ENCODE peak calls at places on chromosome X, in four cellular contexts. One of them, this sample, is unnamed. For H3K36me3 and H3K4me1, the result is how much of the 10 kb centered on the place peaks cover.

GRCh38 chrX:24846551-24847170 is 152.9 kb downstream of the POLA1 start:
- DNase-seq in mammary epithelial cell: no peak
- DNase-seq in CD4-positive, alpha-beta memory T cell: no peak
- DNase-seq in uterus: peak
- DNase-seq in this sample: no peak

GRCh38 chrX:41761169-41761568 is 37.2 kb downstream of the GPR82 start:
- DNase-seq in uterus: no peak
- DNase-seq in CD4-positive, alpha-beta memory T cell: no peak
- DNase-seq in mammary epithelial cell: no peak
- DNase-seq in this sample: no peak

GRCh38 chrX:72003811-72004750 is 93.4 kb downstream of the NHSL2 start:
- DNase-seq in CD4-positive, alpha-beta memory T cell: no peak
- DNase-seq in mammary epithelial cell: peak
- DNase-seq in uterus: peak
- DNase-seq in this sample: no peak

GRCh38 chrX:48966796-48967579 is 4.7 kb downstream of the KCND1 start:
- DNase-seq in mammary epithelial cell: no peak
- DNase-seq in CD4-positive, alpha-beta memory T cell: no peak
- DNase-seq in uterus: no peak
- DNase-seq in this sample: no peak

GRCh38 chrX:24398766-24399165 is 38.3 kb downstream of the SUPT20HL1 start:
- DNase-seq in CD4-positive, alpha-beta memory T cell: no peak
- DNase-seq in uterus: no peak
- DNase-seq in mammary epithelial cell: peak
- DNase-seq in this sample: no peak

GRCh38 chrX:71111141-71111843 is at the start of gene IL2RG:
- DNase-seq in uterus: no peak
- DNase-seq in CD4-positive, alpha-beta memory T cell: peak
- DNase-seq in mammary epithelial cell: no peak
- DNase-seq in this sample: peak

GRCh38 chrX:20388594-20388993 is 121.9 kb upstream of the RPS6KA3 start:
- DNase-seq in uterus: no peak
- DNase-seq in CD4-positive, alpha-beta memory T cell: no peak
- DNase-seq in mammary epithelial cell: no peak
- DNase-seq in this sample: no peak

GRCh38 chrX:68049466-68049865 is 383.8 kb downstream of the OPHN1 start:
- DNase-seq in CD4-positive, alpha-beta memory T cell: no peak
- DNase-seq in mammary epithelial cell: no peak
- DNase-seq in uterus: no peak
- DNase-seq in this sample: no peak

GRCh38 chrX:46333550-46333949 is 211.7 kb downstream of the ZNF674 start:
- DNase-seq in mammary epithelial cell: peak
- DNase-seq in uterus: no peak
- DNase-seq in CD4-positive, alpha-beta memory T cell: no peak
- DNase-seq in this sample: no peak

GRCh38 chrX:15674514-15674898 is 9.9 kb upstream of the CLTRN start:
- DNase-seq in mammary epithelial cell: peak
- DNase-seq in CD4-positive, alpha-beta memory T cell: no peak
- DNase-seq in uterus: peak
- DNase-seq in this sample: peak

GRCh38 chrX:133218329-133218728 is at the start of gene TFDP3:
- DNase-seq in uterus: no peak
- DNase-seq in CD4-positive, alpha-beta memory T cell: no peak
- DNase-seq in mammary epithelial cell: no peak
- DNase-seq in this sample: no peak

GRCh38 chrX:10582945-10583344 is 37.4 kb downstream of the MID1 start:
- DNase-seq in mammary epithelial cell: no peak
- DNase-seq in CD4-positive, alpha-beta memory T cell: no peak
- DNase-seq in uterus: no peak
- DNase-seq in this sample: no peak

GRCh38 chrX:50448565-50448964 is 22.1 kb downstream of the DGKK start:
- DNase-seq in uterus: no peak
- DNase-seq in mammary epithelial cell: peak
- DNase-seq in CD4-positive, alpha-beta memory T cell: no peak
- DNase-seq in this sample: no peak

GRCh38 chrX:113001836-113002235 is 161.2 kb upstream of the AMOT start:
- DNase-seq in CD4-positive, alpha-beta memory T cell: no peak
- DNase-seq in uterus: no peak
- DNase-seq in mammary epithelial cell: no peak
- DNase-seq in this sample: no peak

GRCh38 chrX:9704876-9705465 is 60.7 kb downstream of the GPR143 start:
- DNase-seq in uterus: no peak
- DNase-seq in CD4-positive, alpha-beta memory T cell: no peak
- DNase-seq in mammary epithelial cell: no peak
- DNase-seq in this sample: no peak

GRCh38 chrX:2689773-2690666 is 1.1 kb upstream of the CD99 start:
- DNase-seq in CD4-positive, alpha-beta memory T cell: no peak
- DNase-seq in uterus: no peak
- DNase-seq in mammary epithelial cell: no peak
- DNase-seq in this sample: no peak

GRCh38 chrX:86724277-86724676 is 576.0 kb downstream of the DACH2 start:
- DNase-seq in CD4-positive, alpha-beta memory T cell: no peak
- DNase-seq in mammary epithelial cell: no peak
- DNase-seq in uterus: no peak
- DNase-seq in this sample: no peak

GRCh38 chrX:129488359-129488758 is 34.9 kb downstream of the SMARCA1 start:
- DNase-seq in mammary epithelial cell: no peak
- DNase-seq in uterus: no peak
- DNase-seq in CD4-positive, alpha-beta memory T cell: no peak
- DNase-seq in this sample: no peak

GRCh38 chrX:129493643-129494042 is 29.6 kb downstream of the SMARCA1 start:
- DNase-seq in CD4-positive, alpha-beta memory T cell: no peak
- DNase-seq in mammary epithelial cell: peak
- DNase-seq in uterus: no peak
- DNase-seq in this sample: no peak

GRCh38 chrX:129494887-129495286 is 28.4 kb downstream of the SMARCA1 start:
- DNase-seq in mammary epithelial cell: no peak
- DNase-seq in CD4-positive, alpha-beta memory T cell: no peak
- DNase-seq in uterus: no peak
- DNase-seq in this sample: no peak

GRCh38 chrX:129495941-129496340 is 27.3 kb downstream of the SMARCA1 start:
- DNase-seq in uterus: no peak
- DNase-seq in CD4-positive, alpha-beta memory T cell: no peak
- DNase-seq in mammary epithelial cell: no peak
- DNase-seq in this sample: no peak

DNA sequence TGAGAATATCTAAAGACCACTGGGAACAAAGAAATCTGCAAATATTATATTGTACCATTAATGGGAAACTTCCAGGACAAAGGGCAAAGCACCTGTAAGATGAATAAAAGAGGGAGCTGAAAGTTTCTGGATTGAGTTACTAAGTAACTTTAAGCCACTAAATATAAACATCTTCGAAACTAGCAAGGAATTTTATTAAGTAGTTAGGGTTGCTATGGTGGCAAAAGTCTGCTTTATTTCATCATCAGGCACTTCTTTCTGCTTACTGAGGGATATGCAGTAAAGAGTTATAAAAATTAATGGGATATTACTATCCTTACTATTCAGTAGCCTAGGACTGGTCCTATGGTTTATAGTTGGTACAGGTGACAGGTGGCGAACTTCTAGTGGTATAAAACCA is 33.0 kb downstream of the SMARCA1 start:
- DNase-seq in CD4-positive, alpha-beta memory T cell: no peak
- DNase-seq in mammary epithelial cell: no peak
- DNase-seq in uterus: no peak
- DNase-seq in this sample: no peak
- H3K36me3 ChIP-seq in CD4-positive, alpha-beta memory T cell: under half
- H3K36me3 ChIP-seq in mammary epithelial cell: under half
- H3K36me3 ChIP-seq in uterus: under half
- H3K36me3 ChIP-seq in this sample: under half

GRCh38 chrX:136386821-136387220 is 86.1 kb downstream of the ADGRG4 start:
- DNase-seq in mammary epithelial cell: no peak
- DNase-seq in CD4-positive, alpha-beta memory T cell: no peak
- DNase-seq in uterus: no peak
- DNase-seq in this sample: no peak
- H3K4me1 ChIP-seq in mammary epithelial cell: under half
- H3K4me1 ChIP-seq in CD4-positive, alpha-beta memory T cell: under half
- H3K4me1 ChIP-seq in uterus: under half
- H3K4me1 ChIP-seq in this sample: under half

DNA sequence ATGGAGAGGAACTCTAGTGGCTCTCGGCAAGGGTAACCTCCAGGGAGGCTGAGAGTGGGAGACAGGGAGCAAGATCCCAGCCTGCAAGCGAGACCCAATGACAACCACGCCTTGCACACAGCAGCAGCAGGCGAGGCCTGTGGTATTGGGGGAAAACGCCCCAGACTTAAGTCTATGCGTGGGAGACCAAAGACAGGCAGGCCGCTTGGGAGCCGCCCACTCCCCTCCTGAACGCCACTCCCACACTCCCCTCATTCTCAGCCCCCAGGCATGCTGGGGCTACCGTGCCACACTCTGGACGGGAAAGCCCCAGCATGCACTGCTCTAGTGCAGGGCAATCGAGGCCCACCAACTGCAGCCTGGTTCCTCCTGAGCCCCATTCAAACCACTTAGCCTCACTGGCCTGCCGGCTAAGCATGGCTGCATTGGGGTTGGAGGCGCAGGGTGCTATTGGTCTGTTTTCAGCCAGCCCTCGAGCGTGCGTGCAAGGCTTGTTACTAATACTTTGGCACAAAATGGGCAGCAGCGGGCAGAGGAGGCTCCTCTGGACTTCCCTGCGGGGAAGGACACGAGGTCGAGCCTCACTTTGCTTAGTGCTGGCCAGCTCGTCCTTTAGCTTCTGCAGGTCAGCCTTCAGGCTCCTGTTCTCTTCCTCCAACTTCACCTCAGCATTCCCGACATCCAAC is 14.8 kb downstream of the SLC6A8 start:
- DNase-seq in CD4-positive, alpha-beta memory T cell: no peak
- DNase-seq in uterus: no peak
- DNase-seq in mammary epithelial cell: no peak
- DNase-seq in this sample: no peak
- H3K36me3 ChIP-seq in CD4-positive, alpha-beta memory T cell: under half
- H3K36me3 ChIP-seq in uterus: under half
- H3K36me3 ChIP-seq in mammary epithelial cell: under half
- H3K36me3 ChIP-seq in this sample: under half

DNA sequence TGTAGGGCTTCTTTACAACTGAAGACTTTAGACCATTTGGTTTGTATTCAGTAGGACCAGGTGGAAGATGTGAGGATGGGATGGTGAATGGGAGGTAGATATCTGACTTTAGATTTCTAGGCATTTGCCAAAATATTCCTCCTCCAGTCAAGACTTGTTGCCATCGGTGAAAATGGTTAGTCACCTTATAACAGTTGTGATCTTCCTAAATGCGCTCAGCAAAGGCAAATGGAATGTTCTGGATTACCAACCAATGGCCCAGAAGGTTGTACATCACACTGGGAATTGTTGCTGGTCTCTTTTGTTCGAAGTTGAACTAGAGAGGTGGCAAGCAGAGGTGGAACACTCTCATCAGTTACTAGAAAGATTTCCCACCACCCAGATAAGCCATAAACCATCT is 33.9 kb downstream of the TMSB4X start:
- DNase-seq in CD4-positive, alpha-beta memory T cell: no peak
- DNase-seq in uterus: no peak
- DNase-seq in mammary epithelial cell: peak
- DNase-seq in this sample: no peak
- H3K4me1 ChIP-seq in CD4-positive, alpha-beta memory T cell: half or more
- H3K4me1 ChIP-seq in uterus: under half
- H3K4me1 ChIP-seq in mammary epithelial cell: half or more
- H3K4me1 ChIP-seq in this sample: under half

DNA sequence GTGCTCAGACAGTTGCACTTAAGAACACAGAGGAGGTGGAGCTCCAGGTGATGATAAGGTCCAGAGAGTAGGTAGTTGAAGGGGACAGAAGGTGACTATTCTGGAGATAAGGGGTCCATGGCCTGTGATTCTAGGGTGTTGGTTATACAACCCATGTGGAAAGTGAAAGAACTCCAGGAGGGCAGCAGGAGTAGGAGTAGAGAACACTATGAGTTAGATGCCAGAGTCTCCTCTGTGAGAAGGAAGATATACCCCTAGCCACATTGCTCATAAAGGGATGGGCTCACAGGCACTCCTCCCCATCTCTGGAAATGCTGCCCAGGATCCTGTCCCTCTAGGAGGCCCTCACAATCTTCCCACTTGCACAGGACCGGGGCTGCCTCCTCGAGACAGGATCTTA is 9.2 kb downstream of the MAGED1 start:
- DNase-seq in uterus: no peak
- DNase-seq in mammary epithelial cell: no peak
- DNase-seq in CD4-positive, alpha-beta memory T cell: no peak
- DNase-seq in this sample: no peak
- H3K36me3 ChIP-seq in uterus: under half
- H3K36me3 ChIP-seq in mammary epithelial cell: under half
- H3K36me3 ChIP-seq in CD4-positive, alpha-beta memory T cell: under half
- H3K36me3 ChIP-seq in this sample: under half

GRCh38 chrX:30301977-30302376 is 7.2 kb downstream of the NR0B1 start:
- DNase-seq in uterus: no peak
- DNase-seq in CD4-positive, alpha-beta memory T cell: no peak
- DNase-seq in mammary epithelial cell: peak
- DNase-seq in this sample: no peak

GRCh38 chrX:30302957-30303356 is 6.2 kb downstream of the NR0B1 start:
- DNase-seq in CD4-positive, alpha-beta memory T cell: no peak
- DNase-seq in uterus: no peak
- DNase-seq in mammary epithelial cell: peak
- DNase-seq in this sample: no peak

GRCh38 chrX:30308263-30309138 is 689 bp downstream of the NR0B1 start:
- DNase-seq in mammary epithelial cell: no peak
- DNase-seq in uterus: no peak
- DNase-seq in CD4-positive, alpha-beta memory T cell: no peak
- DNase-seq in this sample: no peak

GRCh38 chrX:30307466-30307865 is 1.7 kb downstream of the NR0B1 start:
- DNase-seq in uterus: no peak
- DNase-seq in CD4-positive, alpha-beta memory T cell: no peak
- DNase-seq in mammary epithelial cell: no peak
- DNase-seq in this sample: no peak

GRCh38 chrX:30304866-30305265 is 4.3 kb downstream of the NR0B1 start:
- DNase-seq in uterus: no peak
- DNase-seq in CD4-positive, alpha-beta memory T cell: no peak
- DNase-seq in mammary epithelial cell: no peak
- DNase-seq in this sample: no peak
- H3K4me1 ChIP-seq in uterus: under half
- H3K4me1 ChIP-seq in CD4-positive, alpha-beta memory T cell: under half
- H3K4me1 ChIP-seq in mammary epithelial cell: under half
- H3K4me1 ChIP-seq in this sample: under half

This sample was measured in effector memory CD4-positive, alpha-beta T cell.